ENCODE peak calls at places on chromosomes 4 and X, in nine cellular contexts. Q is AG04450, N is fibroblast of the aortic adventitia, A is cardiac muscle cell, J is PC-3, I is upper lobe of right lung, H is AG10803, P is psoas muscle, V is lung. Y is an unnamed sample.

GRCh38 chrX:100615015-100615414 is 21.6 kb downstream of the TSPAN6 start:
- DNase-seq in Q (peak), N (peak), A (peak), J (peak), I (no peak), H (peak), P (no peak), V (no peak), Y (peak)

GRCh38 chrX:112233164-112233563 is 150.6 kb upstream of the TRPC5 start:
- DNase-seq in Q (no peak), N (no peak), A (no peak), J (no peak), I (no peak), H (no peak), P (no peak), V (no peak), Y (no peak)

GRCh38 chr4:7761720-7762119 is 177.9 kb downstream of the AFAP1 start:
- DNase-seq in Q (no peak), N (peak), A (peak), J (peak), I (peak), H (peak), P (peak), V (peak), Y (peak)

GRCh38 chr4:5198586-5198985 is 147.3 kb downstream of the STK32B start:
- DNase-seq in Q (no peak), N (no peak), A (no peak), J (no peak), I (no peak), H (no peak), P (no peak), V (no peak), Y (no peak)

GRCh38 chr4:57110635-57111546 is 706 bp upstream of the IGFBP7 start:
- DNase-seq in Q (no peak), N (peak), A (peak), J (no peak), I (peak), H (peak), P (no peak), V (peak), Y (peak)

GRCh38 chrX:123487226-123487625 is 245.6 kb downstream of the THOC2 start:
- DNase-seq in Q (no peak), N (peak), A (no peak), J (no peak), I (no peak), H (peak), P (no peak), V (no peak), Y (no peak)

GRCh38 chr4:139815646-139816601 is 150.3 kb downstream of the MGST2 start:
- DNase-seq in Q (peak), N (peak), A (peak), J (peak), I (no peak), H (peak), P (peak), V (no peak), Y (peak)

GRCh38 chr4:185127021-185127925 is 15.8 kb upstream of the SLC25A4 start:
- DNase-seq in Q (no peak), N (no peak), A (peak), J (no peak), I (peak), H (no peak), P (peak), V (no peak), Y (peak)

GRCh38 chrX:46730765-46731164 is 28.2 kb downstream of the SLC9A7 start:
- DNase-seq in Q (no peak), N (no peak), A (no peak), J (peak), I (no peak), H (no peak), P (no peak), V (no peak), Y (no peak)

GRCh38 chr4:154854362-154854761 is 73.3 kb downstream of the RBM46 start:
- DNase-seq in Q (no peak), N (peak), A (peak), J (peak), I (no peak), H (no peak), P (no peak), V (no peak), Y (no peak)
- TF ChIP-seq CTCF in Q (peak), N (peak), A (peak), J (peak), I (peak), H (peak), P (no peak), V (no peak), Y (peak)

GRCh38 chrX:137567474-137568232 is 1.7 kb downstream of the ZIC3 start:
- DNase-seq in Q (no peak), N (no peak), A (no peak), J (no peak), I (no peak), H (no peak), P (no peak), V (no peak), Y (peak)

GRCh38 chrX:137565921-137566745 is at the start of gene ZIC3:
- DNase-seq in Q (no peak), N (peak), A (peak), J (peak), I (peak), H (peak), P (peak), V (peak), Y (peak)

GRCh38 chrX:137566746-137567473 is 983 bp downstream of the ZIC3 start:
- DNase-seq in Q (no peak), N (no peak), A (peak), J (no peak), I (no peak), H (no peak), P (no peak), V (no peak), Y (peak)

GRCh38 chrX:137563681-137564651 is 2.0 kb upstream of the ZIC3 start:
- DNase-seq in Q (no peak), N (no peak), A (no peak), J (no peak), I (no peak), H (no peak), P (no peak), V (no peak), Y (peak)

DNA sequence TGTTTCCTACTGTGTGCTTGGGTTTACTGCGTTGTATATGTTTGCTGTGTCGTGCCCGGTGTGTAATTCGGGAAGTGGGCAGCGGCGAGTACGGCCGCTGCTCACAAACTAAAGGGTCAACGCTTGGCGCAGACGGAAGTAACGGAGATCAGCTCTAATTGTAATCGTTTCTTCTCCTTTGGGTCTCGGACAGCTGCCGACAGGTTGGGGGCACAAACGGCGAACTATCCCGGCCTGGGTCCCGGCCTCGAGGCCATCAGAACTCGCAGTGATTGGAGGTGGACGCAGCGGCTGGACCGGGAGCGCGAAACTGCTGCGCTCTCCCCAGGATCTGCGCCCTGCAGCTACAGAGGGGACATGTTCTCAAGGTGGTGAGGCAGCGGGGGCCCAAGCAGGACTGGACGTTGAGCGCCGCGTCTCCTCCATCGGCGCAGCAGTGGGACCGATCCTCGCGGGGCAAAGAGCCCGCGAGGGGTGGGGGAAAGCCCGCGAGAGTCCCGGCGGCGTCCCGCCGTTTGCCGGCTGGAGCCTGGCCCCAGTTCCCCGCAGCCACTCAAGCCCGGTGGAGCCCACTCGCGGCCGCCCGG is 516 bp upstream of the ZIC3 start:
- DNase-seq in Q (no peak), N (no peak), A (peak), J (no peak), I (no peak), H (no peak), P (no peak), V (no peak), Y (peak)
- H3K4me3 ChIP-seq in Q (no peak), N (peak), A (peak), J (peak), I (peak), H (peak), P (peak), V (peak), Y (peak)

DNA sequence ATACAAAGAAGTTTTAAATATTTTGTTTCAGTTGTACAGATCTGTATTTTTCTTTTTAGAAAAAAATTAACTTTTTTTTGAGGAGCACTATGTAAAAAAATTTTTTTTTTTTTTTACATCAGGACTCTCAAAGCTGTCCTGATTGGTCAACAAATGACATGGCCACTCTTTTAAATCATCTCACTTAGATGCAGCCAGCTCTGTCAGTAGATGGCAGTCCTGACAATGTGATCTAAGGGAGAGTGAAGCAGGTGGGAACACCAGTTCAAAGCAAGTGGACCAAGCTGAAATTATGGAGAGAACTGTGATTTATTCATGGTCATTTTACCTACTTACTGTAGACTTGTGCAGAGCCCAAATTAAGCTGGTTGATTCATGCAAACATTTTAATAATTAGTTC is 174.6 kb upstream of the GPRIN3 start:
- DNase-seq in Q (no peak), N (peak), A (peak), J (peak), I (no peak), H (peak), P (no peak), V (no peak), Y (peak)
- TF ChIP-seq CTCF in Q (peak), N (peak), A (peak), J (peak), I (peak), H (no peak), P (no peak), V (no peak), Y (peak)

GRCh38 chr4:87036713-87037112 is 101.9 kb downstream of the AFF1 start:
- DNase-seq in Q (no peak), N (no peak), A (no peak), J (no peak), I (no peak), H (no peak), P (no peak), V (no peak), Y (no peak)

GRCh38 chr4:87035881-87036509 is 101.2 kb downstream of the AFF1 start:
- DNase-seq in Q (no peak), N (no peak), A (no peak), J (no peak), I (no peak), H (no peak), P (no peak), V (no peak), Y (no peak)

GRCh38 chr4:87041142-87041541 is 106.3 kb downstream of the AFF1 start:
- DNase-seq in Q (no peak), N (peak), A (no peak), J (no peak), I (no peak), H (peak), P (peak), V (no peak), Y (no peak)

GRCh38 chr4:87037921-87038320 is 103.1 kb downstream of the AFF1 start:
- DNase-seq in Q (no peak), N (no peak), A (no peak), J (no peak), I (no peak), H (no peak), P (no peak), V (no peak), Y (no peak)

DNA sequence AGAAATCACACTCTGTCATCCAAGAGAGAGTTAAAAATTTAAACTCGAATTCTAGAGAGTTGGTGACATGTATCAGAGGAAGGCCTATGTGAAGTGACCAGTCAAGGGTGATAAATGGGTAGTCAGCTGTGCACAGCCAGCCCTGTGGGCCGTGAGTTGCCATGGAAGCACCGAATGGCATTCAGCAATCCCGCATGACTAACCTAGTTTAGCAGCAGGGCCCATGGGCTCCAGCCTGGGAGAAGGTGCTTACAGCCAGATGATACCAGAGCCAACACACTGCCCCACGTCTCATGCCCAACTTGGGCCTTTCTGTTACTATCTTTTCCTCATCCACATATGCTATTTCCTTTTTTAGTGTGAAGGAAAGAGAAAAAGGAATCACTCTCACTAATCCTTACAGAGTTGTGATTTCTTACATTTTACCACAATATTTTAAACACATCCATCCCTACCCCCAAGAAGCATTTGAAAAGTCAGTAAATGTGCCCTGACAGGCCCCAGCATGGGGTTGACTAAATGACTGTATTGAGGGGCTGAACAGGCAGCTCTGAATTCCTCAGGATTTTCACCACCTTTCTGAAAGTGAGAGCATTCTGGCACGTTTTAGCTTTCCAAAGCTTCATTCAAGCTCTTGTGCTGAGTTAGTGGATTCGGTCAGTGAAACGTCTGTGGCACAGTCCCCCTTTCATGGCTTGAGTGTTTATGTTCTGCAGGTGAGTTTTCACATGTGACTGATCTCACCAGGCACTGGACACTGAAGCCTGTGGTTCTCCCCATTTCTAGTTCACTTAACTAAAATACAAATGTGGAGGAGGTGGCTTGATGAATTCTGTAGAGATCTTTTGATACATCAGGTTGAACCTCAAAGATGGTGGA is 104.3 kb downstream of the AFF1 start:
- DNase-seq in Q (peak), N (peak), A (peak), J (peak), I (no peak), H (peak), P (peak), V (no peak), Y (peak)
- H3K4me3 ChIP-seq in Q (no peak), N (no peak), A (no peak), J (no peak), I (no peak), H (no peak), P (no peak), V (no peak), Y (peak)

GRCh38 chr4:155403886-155404285 is 27.1 kb upstream of the MAP9 start:
- DNase-seq in Q (no peak), N (peak), A (peak), J (peak), I (no peak), H (peak), P (no peak), V (no peak), Y (no peak)
- TF ChIP-seq CTCF in Q (peak), N (no peak), A (peak), J (peak), I (peak), H (peak), P (peak), V (no peak), Y (peak)

GRCh38 chr4:2837110-2837903 is 6.3 kb upstream of the ADD1 start:
- DNase-seq in Q (no peak), N (no peak), A (no peak), J (no peak), I (no peak), H (no peak), P (no peak), V (no peak), Y (peak)
- H3K4me3 ChIP-seq in Q (no peak), N (peak), A (no peak), J (no peak), I (peak), H (peak), P (peak), V (no peak), Y (no peak)

Y was measured in endodermal cell.